ENCODE peak calls at places on chromosome 18, in four cellular contexts. L, T, P and J are unnamed samples.

GRCh38 chr18:55405655-55406373 is 182.2 kb downstream of the TCF4 start:
- DNase-seq in L (peak), T (peak), P (peak), J (peak)

GRCh38 chr18:30730915-30731314 is 311.6 kb downstream of the DSC3 start:
- DNase-seq in L (peak), T (no peak), P (no peak), J (no peak)

GRCh38 chr18:35389095-35389618 is 12.0 kb upstream of the ZNF396 start:
- DNase-seq in L (no peak), T (no peak), P (no peak), J (peak)

GRCh38 chr18:49319590-49319989 is 140.9 kb downstream of the DYM start:
- DNase-seq in L (no peak), T (no peak), P (no peak), J (no peak)

GRCh38 chr18:74444104-74444503 is 13.0 kb downstream of the DIPK1C start:
- DNase-seq in L (no peak), T (no peak), P (no peak), J (no peak)

GRCh38 chr18:29712785-29713184 is 1329.8 kb downstream of the DSC3 start:
- DNase-seq in L (no peak), T (no peak), P (no peak), J (no peak)

GRCh38 chr18:55381277-55381676 is 206.7 kb downstream of the TCF4 start:
- DNase-seq in L (no peak), T (no peak), P (no peak), J (no peak)

GRCh38 chr18:64720781-64721464 is 572.0 kb upstream of the LINC00305 start:
- DNase-seq in L (no peak), T (peak), P (no peak), J (no peak)

GRCh38 chr18:286515-287310 is 18.9 kb upstream of the THOC1 start:
- DNase-seq in L (peak), T (peak), P (no peak), J (peak)

GRCh38 chr18:79791141-79791972 is 6.4 kb upstream of the KCNG2 start:
- DNase-seq in L (peak), T (peak), P (no peak), J (peak)

GRCh38 chr18:22228930-22229329 is 59.5 kb downstream of the GATA6 start:
- DNase-seq in L (no peak), T (peak), P (no peak), J (no peak)

GRCh38 chr18:55420665-55420964 is 167.4 kb downstream of the TCF4 start:
- DNase-seq in L (no peak), T (no peak), P (no peak), J (no peak)

GRCh38 chr18:26480897-26481795 is 67.2 kb downstream of the KCTD1 start:
- DNase-seq in L (peak), T (peak), P (no peak), J (peak)

GRCh38 chr18:7459851-7460774 is 107.0 kb upstream of the PTPRM start:
- DNase-seq in L (no peak), T (no peak), P (no peak), J (no peak)

GRCh38 chr18:30485078-30485477 is 557.5 kb downstream of the DSC3 start:
- DNase-seq in L (no peak), T (peak), P (no peak), J (no peak)

GRCh38 chr18:44837491-44838185 is 156.9 kb downstream of the SETBP1 start:
- DNase-seq in L (no peak), T (no peak), P (no peak), J (no peak)

GRCh38 chr18:33184918-33185317 is 255.6 kb downstream of the CCDC178 start:
- DNase-seq in L (no peak), T (no peak), P (no peak), J (no peak)
- TF ChIP-seq CTCF in L (no peak), T (peak), P (no peak), J (no peak)

DNA sequence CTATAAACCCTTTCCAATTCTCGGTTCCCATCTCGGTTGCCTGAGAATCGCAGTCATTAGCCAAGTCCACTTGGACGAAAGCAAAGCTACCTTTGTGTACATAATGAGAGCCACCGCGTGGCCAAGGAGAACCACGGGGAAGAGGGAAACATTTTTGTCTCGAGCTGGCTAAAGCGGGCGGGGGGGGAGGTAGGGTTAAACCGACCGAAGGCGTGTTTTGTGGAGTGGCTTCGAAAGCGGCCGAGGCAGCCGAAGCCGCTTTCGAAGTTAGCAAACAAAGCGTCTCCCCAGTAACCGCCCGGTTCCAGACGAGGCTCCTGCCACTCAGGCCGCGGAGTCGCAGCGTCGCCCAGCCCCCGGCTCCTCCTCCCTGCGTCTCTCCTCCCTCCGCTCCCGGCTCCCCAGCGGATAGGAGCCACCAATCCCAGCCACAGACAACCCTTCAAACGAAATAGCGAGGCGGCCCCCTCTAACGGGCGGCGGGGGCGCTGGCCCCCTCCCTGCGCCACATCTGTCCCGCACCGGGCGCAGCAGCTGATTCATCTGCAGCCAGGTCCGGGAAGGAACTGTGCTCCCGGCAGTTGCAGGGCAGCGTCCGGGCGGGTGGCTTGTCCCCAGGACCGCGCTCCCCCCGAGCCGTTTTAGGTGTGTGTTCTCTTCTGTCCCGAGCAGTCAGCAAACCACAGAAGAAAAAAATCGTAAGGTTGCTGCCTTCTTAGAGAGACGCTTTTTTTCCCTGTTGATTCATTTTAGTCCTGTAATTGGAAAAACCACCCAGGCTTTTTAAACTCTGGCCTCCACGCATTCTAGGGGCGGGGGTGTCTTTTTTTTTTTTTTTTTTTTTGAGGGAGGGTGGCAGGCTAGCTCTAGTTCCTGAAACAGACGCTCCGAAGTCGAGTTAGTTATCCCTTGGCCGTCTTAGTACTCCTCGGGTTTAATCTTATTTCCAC is 1.8 kb upstream of the TGIF1 start:
- DNase-seq in L (peak), T (peak), P (peak), J (peak)
- TF ChIP-seq CTCF in L (peak), T (peak), P (no peak), J (no peak)

DNA sequence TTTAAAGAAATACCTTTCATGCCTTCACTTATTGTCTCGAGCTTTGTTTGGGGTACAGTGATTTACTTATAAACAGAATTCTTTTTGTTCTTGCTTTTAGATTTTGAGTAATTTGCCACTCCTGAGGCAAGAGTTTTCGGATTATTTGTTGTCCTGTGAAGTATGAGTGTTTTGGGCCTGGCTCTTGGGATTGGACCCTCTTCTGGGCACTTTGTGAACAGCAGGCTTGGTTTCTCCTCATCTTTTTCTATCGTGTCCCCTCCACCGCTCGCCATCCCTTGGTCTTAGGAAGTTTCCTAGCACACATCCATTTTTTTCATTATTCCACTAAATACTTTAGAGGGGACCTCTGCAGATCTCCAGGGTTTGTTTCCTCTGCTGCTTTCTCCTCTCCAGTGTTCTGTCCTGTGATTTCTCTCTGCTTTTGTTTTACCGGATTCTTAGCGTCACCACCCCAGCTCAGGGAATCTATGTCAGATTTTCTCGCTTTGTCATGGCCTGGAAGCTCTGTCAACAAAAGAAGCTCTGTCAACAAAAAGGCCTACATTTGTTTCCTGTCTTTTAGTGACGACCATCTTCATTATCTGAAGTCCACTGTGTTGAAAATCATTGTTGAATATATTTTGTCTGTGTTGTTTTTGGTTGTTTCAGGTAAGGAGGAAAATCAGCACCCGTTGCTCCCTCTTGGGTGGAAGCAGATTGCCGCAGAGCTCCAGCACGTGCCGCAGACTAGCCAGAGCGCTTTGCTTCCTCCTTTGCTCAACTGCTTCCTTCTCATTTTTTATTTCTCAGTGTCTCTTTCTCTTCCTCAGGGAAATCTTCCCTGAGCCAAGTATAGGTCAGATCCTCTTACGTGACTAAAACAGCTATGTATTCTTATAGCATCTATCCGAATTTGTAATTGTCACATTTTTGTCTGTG is 27.8 kb downstream of the ANKRD62 start:
- DNase-seq in L (no peak), T (peak), P (no peak), J (peak)
- TF ChIP-seq CTCF in L (peak), T (peak), P (no peak), J (peak)

DNA sequence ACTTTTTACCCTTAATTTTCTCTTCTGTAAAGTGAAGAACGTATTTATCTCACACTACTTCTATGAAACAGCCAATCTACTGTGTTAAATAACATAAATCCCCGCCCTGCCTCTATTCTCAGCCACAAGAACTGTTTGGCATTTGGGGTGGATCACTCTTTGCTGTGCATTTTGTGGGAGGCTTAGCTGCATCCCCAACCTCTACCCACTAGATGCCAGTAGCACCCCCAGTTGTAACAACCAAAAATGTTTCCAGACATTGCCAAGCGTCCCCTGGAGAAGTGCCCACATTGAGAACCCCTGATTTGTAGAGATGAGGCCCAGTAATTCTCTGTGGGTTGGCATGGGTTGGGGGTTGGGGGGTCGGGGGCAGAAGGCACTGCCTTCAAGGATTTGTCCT is 94.7 kb upstream of the BOD1L2 start:
- DNase-seq in L (no peak), T (no peak), P (no peak), J (no peak)
- TF ChIP-seq CTCF in L (no peak), T (no peak), P (no peak), J (no peak)

GRCh38 chr18:46344416-46345180 is 240.4 kb downstream of the HAUS1 start:
- DNase-seq in L (no peak), T (no peak), P (peak), J (no peak)

GRCh38 chr18:46343456-46343855 is 239.3 kb downstream of the HAUS1 start:
- DNase-seq in L (no peak), T (no peak), P (no peak), J (no peak)

GRCh38 chr18:46341989-46342525 is 237.9 kb downstream of the HAUS1 start:
- DNase-seq in L (no peak), T (no peak), P (no peak), J (no peak)

GRCh38 chr18:46345181-46345465 is 240.9 kb downstream of the HAUS1 start:
- DNase-seq in L (no peak), T (no peak), P (no peak), J (no peak)

GRCh38 chr18:46343940-46344372 is 239.8 kb downstream of the HAUS1 start:
- DNase-seq in L (no peak), T (peak), P (no peak), J (peak)
- TF ChIP-seq CTCF in L (no peak), T (no peak), P (no peak), J (no peak)

GRCh38 chr18:37476182-37476581 is 89.4 kb downstream of the CELF4 start:
- DNase-seq in L (no peak), T (peak), P (no peak), J (peak)
- TF ChIP-seq CTCF in L (peak), T (peak), P (peak), J (peak)

GRCh38 chr18:58057291-58057965 is 13.4 kb downstream of the NEDD4L start:
- DNase-seq in L (no peak), T (no peak), P (no peak), J (no peak)

GRCh38 chr18:58056847-58057246 is 12.8 kb downstream of the NEDD4L start:
- DNase-seq in L (no peak), T (no peak), P (no peak), J (no peak)

GRCh38 chr18:58058720-58059119 is 14.7 kb downstream of the NEDD4L start:
- DNase-seq in L (no peak), T (peak), P (no peak), J (no peak)

GRCh38 chr18:58061349-58061748 is 17.3 kb downstream of the NEDD4L start:
- DNase-seq in L (no peak), T (no peak), P (no peak), J (no peak)

DNA sequence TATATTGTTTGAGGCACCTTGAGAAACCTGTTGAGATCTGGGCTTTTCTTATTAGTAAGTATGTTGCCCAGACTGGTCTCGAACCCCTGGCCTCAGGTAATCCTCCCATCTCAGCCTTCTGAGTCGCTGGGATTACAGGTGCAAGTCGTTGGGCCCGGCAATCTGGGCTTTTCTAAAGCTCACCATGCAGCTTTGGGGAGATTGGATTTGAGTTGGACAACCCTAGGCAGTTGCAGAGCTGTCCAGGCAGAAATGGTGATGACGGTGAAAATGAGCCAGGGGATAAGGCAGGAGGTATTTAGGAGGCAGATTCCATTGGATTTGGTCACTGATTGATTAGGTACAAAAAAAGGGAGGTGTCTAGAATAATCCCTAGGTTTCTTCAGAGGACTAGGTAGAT is 16.2 kb downstream of the NEDD4L start:
- DNase-seq in L (no peak), T (no peak), P (no peak), J (no peak)
- TF ChIP-seq CTCF in L (no peak), T (no peak), P (no peak), J (no peak)

GRCh38 chr18:62523631-62524442 is 1.0 kb downstream of the ZCCHC2 start:
- DNase-seq in L (peak), T (peak), P (peak), J (peak)

GRCh38 chr18:62522178-62522509 is 681 bp upstream of the ZCCHC2 start:
- DNase-seq in L (no peak), T (peak), P (no peak), J (no peak)

GRCh38 chr18:62521588-62521987 is 1.2 kb upstream of the ZCCHC2 start:
- DNase-seq in L (no peak), T (peak), P (no peak), J (no peak)

GRCh38 chr18:62523255-62523588 is 397 bp downstream of the ZCCHC2 start:
- DNase-seq in L (no peak), T (no peak), P (no peak), J (no peak)

GRCh38 chr18:62522510-62523254 is at the start of gene ZCCHC2:
- DNase-seq in L (peak), T (peak), P (peak), J (peak)
- TF ChIP-seq CTCF in L (no peak), T (no peak), P (no peak), J (no peak)